ENCODE peak calls at places on chromosomes 6 and 20, in six cellular contexts. One of them, this sample, is unnamed.

GRCh38 chr6:2030682-2031244 is 214.6 kb downstream of the GMDS start:
- DNase-seq in neural crest cell: no peak
- DNase-seq in activated naive CD8-positive, alpha-beta T cell treated with anti-CD3 and anti-CD28 coated beads for 36 hours: no peak
- DNase-seq in A673: no peak
- DNase-seq in NCI-H69: no peak
- DNase-seq in KG1: no peak
- DNase-seq in this sample: no peak

GRCh38 chr20:33162753-33163152 is 5.2 kb upstream of the BPIFA2 start:
- DNase-seq in neural crest cell: no peak
- DNase-seq in activated naive CD8-positive, alpha-beta T cell treated with anti-CD3 and anti-CD28 coated beads for 36 hours: no peak
- DNase-seq in A673: no peak
- DNase-seq in NCI-H69: peak
- DNase-seq in KG1: peak
- DNase-seq in this sample: no peak

GRCh38 chr20:53943522-53944291 is 126.7 kb downstream of the BCAS1 start:
- DNase-seq in neural crest cell: no peak
- DNase-seq in activated naive CD8-positive, alpha-beta T cell treated with anti-CD3 and anti-CD28 coated beads for 36 hours: no peak
- DNase-seq in A673: peak
- DNase-seq in NCI-H69: no peak
- DNase-seq in KG1: peak
- DNase-seq in this sample: no peak

GRCh38 chr6:36025932-36026327 is 1.5 kb upstream of the SLC26A8 start:
- DNase-seq in neural crest cell: no peak
- DNase-seq in activated naive CD8-positive, alpha-beta T cell treated with anti-CD3 and anti-CD28 coated beads for 36 hours: no peak
- DNase-seq in A673: no peak
- DNase-seq in NCI-H69: no peak
- DNase-seq in KG1: no peak
- DNase-seq in this sample: no peak

GRCh38 chr6:167113047-167113446 is 9.8 kb upstream of the CCR6 start:
- DNase-seq in neural crest cell: no peak
- DNase-seq in activated naive CD8-positive, alpha-beta T cell treated with anti-CD3 and anti-CD28 coated beads for 36 hours: no peak
- DNase-seq in A673: no peak
- DNase-seq in NCI-H69: no peak
- DNase-seq in KG1: no peak
- DNase-seq in this sample: no peak

GRCh38 chr6:95574811-95575210 is 2.5 kb upstream of the MANEA start:
- DNase-seq in neural crest cell: no peak
- DNase-seq in activated naive CD8-positive, alpha-beta T cell treated with anti-CD3 and anti-CD28 coated beads for 36 hours: no peak
- DNase-seq in A673: peak
- DNase-seq in NCI-H69: peak
- DNase-seq in KG1: no peak
- DNase-seq in this sample: no peak

GRCh38 chr6:151137441-151137984 is 102.3 kb upstream of the AKAP12 start:
- DNase-seq in neural crest cell: no peak
- DNase-seq in activated naive CD8-positive, alpha-beta T cell treated with anti-CD3 and anti-CD28 coated beads for 36 hours: no peak
- DNase-seq in A673: peak
- DNase-seq in NCI-H69: peak
- DNase-seq in KG1: no peak
- DNase-seq in this sample: no peak

GRCh38 chr6:6057442-6058053 is 50.8 kb upstream of the NRN1 start:
- DNase-seq in neural crest cell: no peak
- DNase-seq in activated naive CD8-positive, alpha-beta T cell treated with anti-CD3 and anti-CD28 coated beads for 36 hours: no peak
- DNase-seq in A673: peak
- DNase-seq in NCI-H69: peak
- DNase-seq in KG1: peak
- DNase-seq in this sample: no peak

GRCh38 chr6:31881136-31881859 is 2.5 kb upstream of the SLC44A4 start:
- DNase-seq in neural crest cell: no peak
- DNase-seq in activated naive CD8-positive, alpha-beta T cell treated with anti-CD3 and anti-CD28 coated beads for 36 hours: no peak
- DNase-seq in A673: no peak
- DNase-seq in NCI-H69: no peak
- DNase-seq in KG1: no peak
- DNase-seq in this sample: no peak

GRCh38 chr6:15578716-15579391 is 84.0 kb downstream of the DTNBP1 start:
- DNase-seq in neural crest cell: no peak
- DNase-seq in activated naive CD8-positive, alpha-beta T cell treated with anti-CD3 and anti-CD28 coated beads for 36 hours: no peak
- DNase-seq in A673: no peak
- DNase-seq in NCI-H69: no peak
- DNase-seq in KG1: no peak
- DNase-seq in this sample: no peak

GRCh38 chr6:81128671-81129070 is 623.8 kb downstream of the TENT5A start:
- DNase-seq in neural crest cell: no peak
- DNase-seq in activated naive CD8-positive, alpha-beta T cell treated with anti-CD3 and anti-CD28 coated beads for 36 hours: no peak
- DNase-seq in A673: no peak
- DNase-seq in NCI-H69: no peak
- DNase-seq in KG1: no peak
- DNase-seq in this sample: no peak

GRCh38 chr20:57649617-57650015 is 29.4 kb upstream of the ZBP1 start:
- DNase-seq in neural crest cell: no peak
- DNase-seq in activated naive CD8-positive, alpha-beta T cell treated with anti-CD3 and anti-CD28 coated beads for 36 hours: no peak
- DNase-seq in A673: no peak
- DNase-seq in NCI-H69: no peak
- DNase-seq in KG1: no peak
- DNase-seq in this sample: no peak

This sample was measured in colonic mucosa.